ENCODE peak calls at places on chromosomes 1 and 21, in four cellular contexts. One of them, this sample, is unnamed.
A peak's percentile ranks its signal among the peaks of the same experiment; 100 is the strongest.

GRCh38 chr1:21284206-21285137 is 5.8 kb downstream of the ECE1 start:
- DNase-seq in neural progenitor cell: peak; percentile 65
- DNase-seq in IMR-90: no peak
- DNase-seq in mesendoderm: no peak
- DNase-seq in this sample: no peak

GRCh38 chr1:167641786-167642500 is 11.9 kb downstream of the RCSD1 start:
- DNase-seq in neural progenitor cell: no peak
- DNase-seq in IMR-90: no peak
- DNase-seq in mesendoderm: no peak
- DNase-seq in this sample: no peak

GRCh38 chr1:47437518-47438320 is at the start of gene FOXD2:
- DNase-seq in neural progenitor cell: peak; percentile 93
- DNase-seq in IMR-90: peak; percentile 66
- DNase-seq in mesendoderm: peak; percentile 91
- DNase-seq in this sample: peak; percentile 91

GRCh38 chr1:19067187-19067911 is 110.9 kb upstream of the IFFO2 start:
- DNase-seq in neural progenitor cell: peak; percentile 82
- DNase-seq in IMR-90: no peak
- DNase-seq in mesendoderm: peak; percentile 92
- DNase-seq in this sample: no peak

GRCh38 chr1:21822349-21822748 is 10.3 kb downstream of the LDLRAD2 start:
- DNase-seq in neural progenitor cell: peak; percentile 73
- DNase-seq in IMR-90: no peak
- DNase-seq in mesendoderm: peak; percentile 40
- DNase-seq in this sample: no peak

GRCh38 chr1:228141082-228141870 is 1.2 kb downstream of the GUK1 start:
- DNase-seq in neural progenitor cell: no peak
- DNase-seq in IMR-90: peak; percentile 33
- DNase-seq in mesendoderm: no peak
- DNase-seq in this sample: peak; percentile 40

GRCh38 chr1:76854255-76854654 is 13.0 kb upstream of the ST6GALNAC5 start:
- DNase-seq in neural progenitor cell: no peak
- DNase-seq in IMR-90: no peak
- DNase-seq in mesendoderm: peak; percentile 30
- DNase-seq in this sample: no peak

GRCh38 chr21:20999567-21000169 is 1.5 kb downstream of the NCAM2 start:
- DNase-seq in neural progenitor cell: peak; percentile 57
- DNase-seq in IMR-90: peak; percentile 49
- DNase-seq in mesendoderm: peak; percentile 52
- DNase-seq in this sample: peak; percentile 82

GRCh38 chr1:12469990-12470389 is 148.0 kb downstream of the DHRS3 start:
- DNase-seq in neural progenitor cell: no peak
- DNase-seq in IMR-90: no peak
- DNase-seq in mesendoderm: no peak
- DNase-seq in this sample: no peak

GRCh38 chr1:77371396-77371795 is 89.6 kb downstream of the AK5 start:
- DNase-seq in neural progenitor cell: no peak
- DNase-seq in IMR-90: peak; percentile 43
- DNase-seq in mesendoderm: no peak
- DNase-seq in this sample: no peak

GRCh38 chr1:24754229-24754628 is 9.0 kb downstream of the CLIC4 start:
- DNase-seq in neural progenitor cell: no peak
- DNase-seq in IMR-90: no peak
- DNase-seq in mesendoderm: peak; percentile 48
- DNase-seq in this sample: no peak

GRCh38 chr1:57550092-57550491 is 126.2 kb upstream of the DAB1 start:
- DNase-seq in neural progenitor cell: no peak
- DNase-seq in IMR-90: no peak
- DNase-seq in mesendoderm: no peak
- DNase-seq in this sample: no peak

GRCh38 chr21:25561668-25562641 is 45.3 kb downstream of the MRPL39 start:
- DNase-seq in neural progenitor cell: peak; percentile 69
- DNase-seq in IMR-90: peak; percentile 82
- DNase-seq in mesendoderm: peak; percentile 77
- DNase-seq in this sample: peak; percentile 81

GRCh38 chr1:232704694-232705680 is 75.1 kb upstream of the SIPA1L2 start:
- DNase-seq in neural progenitor cell: no peak
- DNase-seq in IMR-90: peak; percentile 91
- DNase-seq in mesendoderm: peak; percentile 45
- DNase-seq in this sample: peak; percentile 91

GRCh38 chr1:47207811-47208373 is 18.1 kb upstream of the PDZK1IP1 start:
- DNase-seq in neural progenitor cell: no peak
- DNase-seq in IMR-90: no peak
- DNase-seq in mesendoderm: no peak
- DNase-seq in this sample: no peak

GRCh38 chr1:29647581-29647980 is 411.3 kb downstream of the PTPRU start:
- DNase-seq in neural progenitor cell: no peak
- DNase-seq in IMR-90: peak; percentile 15
- DNase-seq in mesendoderm: no peak
- DNase-seq in this sample: peak; percentile 31

GRCh38 chr1:59198565-59198964 is 98.3 kb upstream of the FGGY start:
- DNase-seq in neural progenitor cell: no peak
- DNase-seq in IMR-90: no peak
- DNase-seq in mesendoderm: no peak
- DNase-seq in this sample: no peak

GRCh38 chr1:94322696-94323095 is 85.3 kb upstream of the ARHGAP29 start:
- DNase-seq in neural progenitor cell: no peak
- DNase-seq in IMR-90: no peak
- DNase-seq in mesendoderm: peak; percentile 95
- DNase-seq in this sample: no peak

GRCh38 chr1:65175171-65176070 is 27.4 kb downstream of the AK4 start:
- DNase-seq in neural progenitor cell: no peak
- DNase-seq in IMR-90: peak; percentile 36
- DNase-seq in mesendoderm: no peak
- DNase-seq in this sample: peak; percentile 23

GRCh38 chr1:182261655-182262054 is 129.9 kb downstream of the GLUL start:
- DNase-seq in neural progenitor cell: no peak
- DNase-seq in IMR-90: no peak
- DNase-seq in mesendoderm: no peak
- DNase-seq in this sample: no peak

GRCh38 chr1:1432951-1433803 is 2.3 kb upstream of the VWA1 start:
- DNase-seq in neural progenitor cell: peak; percentile 88
- DNase-seq in IMR-90: no peak
- DNase-seq in mesendoderm: peak; percentile 88
- DNase-seq in this sample: no peak

GRCh38 chr1:71351438-71351837 is 270.6 kb upstream of the ZRANB2 start:
- DNase-seq in neural progenitor cell: no peak
- DNase-seq in IMR-90: peak; percentile 81
- DNase-seq in mesendoderm: no peak
- DNase-seq in this sample: peak; percentile 92

GRCh38 chr21:34510148-34511142 is 1.6 kb downstream of the KCNE1 start:
- DNase-seq in neural progenitor cell: peak; percentile 82
- DNase-seq in IMR-90: peak; percentile 68
- DNase-seq in mesendoderm: peak; percentile 88
- DNase-seq in this sample: peak; percentile 72

GRCh38 chr1:64516301-64516700 is 46.4 kb downstream of the CACHD1 start:
- DNase-seq in neural progenitor cell: no peak
- DNase-seq in IMR-90: no peak
- DNase-seq in mesendoderm: no peak
- DNase-seq in this sample: no peak

GRCh38 chr1:231522931-231523642 is 5.4 kb upstream of the TSNAX start:
- DNase-seq in neural progenitor cell: no peak
- DNase-seq in IMR-90: no peak
- DNase-seq in mesendoderm: no peak
- DNase-seq in this sample: no peak

GRCh38 chr1:210618379-210618778 is 289.7 kb downstream of the HHAT start:
- DNase-seq in neural progenitor cell: no peak
- DNase-seq in IMR-90: no peak
- DNase-seq in mesendoderm: no peak
- DNase-seq in this sample: no peak

GRCh38 chr1:201906336-201906735 is 17.6 kb downstream of the SHISA4 start:
- DNase-seq in neural progenitor cell: no peak
- DNase-seq in IMR-90: no peak
- DNase-seq in mesendoderm: no peak
- DNase-seq in this sample: no peak

GRCh38 chr1:152185544-152186391 is 26.7 kb upstream of the RPTN start:
- DNase-seq in neural progenitor cell: peak; percentile 20
- DNase-seq in IMR-90: peak; percentile 64
- DNase-seq in mesendoderm: peak; percentile 72
- DNase-seq in this sample: peak; percentile 76

GRCh38 chr1:113987259-113987658 is 8.0 kb downstream of the OLFML3 start:
- DNase-seq in neural progenitor cell: no peak
- DNase-seq in IMR-90: no peak
- DNase-seq in mesendoderm: no peak
- DNase-seq in this sample: no peak

GRCh38 chr1:30413606-30414005 is 309.8 kb downstream of the MATN1 start:
- DNase-seq in neural progenitor cell: no peak
- DNase-seq in IMR-90: no peak
- DNase-seq in mesendoderm: no peak
- DNase-seq in this sample: no peak

GRCh38 chr21:45828580-45829565 is 152.7 kb upstream of the COL6A1 start:
- DNase-seq in neural progenitor cell: no peak
- DNase-seq in IMR-90: no peak
- DNase-seq in mesendoderm: no peak
- DNase-seq in this sample: peak; percentile 11

GRCh38 chr21:45826733-45827692 is 154.6 kb upstream of the COL6A1 start:
- DNase-seq in neural progenitor cell: no peak
- DNase-seq in IMR-90: no peak
- DNase-seq in mesendoderm: no peak
- DNase-seq in this sample: no peak

GRCh38 chr21:45829566-45830147 is 151.9 kb upstream of the COL6A1 start:
- DNase-seq in neural progenitor cell: no peak
- DNase-seq in IMR-90: no peak
- DNase-seq in mesendoderm: no peak
- DNase-seq in this sample: no peak

GRCh38 chr21:45830221-45830640 is 151.3 kb upstream of the COL6A1 start:
- DNase-seq in neural progenitor cell: no peak
- DNase-seq in IMR-90: no peak
- DNase-seq in mesendoderm: no peak
- DNase-seq in this sample: no peak

DNA sequence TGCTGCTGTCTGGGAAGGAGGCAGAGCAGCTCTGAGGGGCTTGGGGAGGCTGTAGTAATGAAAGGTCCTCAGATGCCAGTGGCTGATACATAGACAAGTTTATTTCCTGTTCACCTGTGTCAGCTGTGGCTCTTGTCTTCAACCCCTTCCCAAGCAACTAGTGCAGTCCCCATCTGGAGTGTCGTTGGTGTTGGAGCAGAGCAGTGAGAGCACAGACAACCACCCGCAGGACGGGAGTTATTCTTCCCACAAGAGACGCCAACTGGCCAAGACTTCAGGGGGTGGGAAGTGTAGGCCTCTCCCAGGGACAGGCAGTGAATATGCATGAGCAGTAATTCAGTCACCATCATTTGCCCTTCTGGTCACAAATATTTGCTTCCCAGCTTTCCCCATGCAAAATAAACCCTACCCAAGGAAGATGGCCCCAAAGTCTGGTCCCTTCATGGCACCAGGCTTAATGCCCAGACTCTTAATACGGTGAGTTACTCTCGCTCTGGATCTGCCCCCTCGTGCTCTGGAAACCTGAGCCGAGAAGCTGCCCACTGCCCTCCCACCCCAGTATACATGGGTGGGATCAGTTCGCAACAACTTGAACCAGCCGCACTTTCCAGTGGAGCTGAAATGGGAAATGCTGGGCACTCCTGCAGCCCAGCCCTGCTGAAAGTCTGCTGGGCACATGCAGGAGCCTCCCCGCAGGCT is 153.5 kb upstream of the COL6A1 start:
- DNase-seq in neural progenitor cell: no peak
- DNase-seq in IMR-90: no peak
- DNase-seq in mesendoderm: no peak
- DNase-seq in this sample: no peak
- H3K9ac ChIP-seq in neural progenitor cell: no peak overlapping the region
- H3K9ac ChIP-seq in IMR-90: no peak overlapping the region
- H3K9ac ChIP-seq in mesendoderm: no peak overlapping the region
- H3K9ac ChIP-seq in this sample: no peak overlapping the region

GRCh38 chr1:17564458-17565393 is 25.2 kb downstream of the ARHGEF10L start:
- DNase-seq in neural progenitor cell: peak; percentile 75
- DNase-seq in IMR-90: no peak
- DNase-seq in mesendoderm: no peak
- DNase-seq in this sample: no peak

GRCh38 chr1:17561252-17561558 is 21.7 kb downstream of the ARHGEF10L start:
- DNase-seq in neural progenitor cell: no peak
- DNase-seq in IMR-90: no peak
- DNase-seq in mesendoderm: no peak
- DNase-seq in this sample: no peak

GRCh38 chr1:17561561-17561985 is 22.1 kb downstream of the ARHGEF10L start:
- DNase-seq in neural progenitor cell: no peak
- DNase-seq in IMR-90: no peak
- DNase-seq in mesendoderm: no peak
- DNase-seq in this sample: peak; percentile 54

GRCh38 chr1:17563494-17564281 is 24.2 kb downstream of the ARHGEF10L start:
- DNase-seq in neural progenitor cell: no peak
- DNase-seq in IMR-90: no peak
- DNase-seq in mesendoderm: no peak
- DNase-seq in this sample: no peak

DNA sequence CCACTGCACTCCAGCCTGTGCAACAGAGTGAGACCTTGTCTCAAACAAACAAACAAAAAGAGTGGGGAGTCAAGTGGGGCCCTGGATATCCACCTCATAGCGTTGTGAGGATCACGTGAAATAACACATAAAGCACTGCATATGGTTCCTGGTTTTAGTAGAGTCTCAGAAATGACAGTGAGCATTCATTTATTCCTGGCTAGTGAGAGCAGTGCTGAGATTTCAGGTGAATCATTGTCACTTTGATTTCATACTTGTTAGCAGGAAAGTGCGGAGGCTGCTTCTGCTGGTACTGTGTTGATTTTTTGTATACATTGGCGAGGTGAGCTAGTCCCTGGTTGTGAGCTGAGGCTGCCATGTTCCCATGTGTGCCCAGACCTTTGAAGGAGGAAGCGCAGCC is 22.9 kb downstream of the ARHGEF10L start:
- DNase-seq in neural progenitor cell: no peak
- DNase-seq in IMR-90: no peak
- DNase-seq in mesendoderm: no peak
- DNase-seq in this sample: no peak
- H3K9ac ChIP-seq in neural progenitor cell: no peak overlapping the region
- H3K9ac ChIP-seq in IMR-90: no peak overlapping the region
- H3K9ac ChIP-seq in mesendoderm: no peak overlapping the region
- H3K9ac ChIP-seq in this sample: peak overlapping the region; percentile 85

GRCh38 chr1:162117039-162117816 is 47.7 kb downstream of the NOS1AP start:
- DNase-seq in neural progenitor cell: no peak
- DNase-seq in IMR-90: no peak
- DNase-seq in mesendoderm: no peak
- DNase-seq in this sample: no peak
- H3K9ac ChIP-seq in neural progenitor cell: no peak overlapping the region
- H3K9ac ChIP-seq in IMR-90: no peak overlapping the region
- H3K9ac ChIP-seq in mesendoderm: no peak overlapping the region
- H3K9ac ChIP-seq in this sample: no peak overlapping the region

GRCh38 chr21:44024895-44025353 is 12.8 kb downstream of the TRAPPC10 start:
- DNase-seq in neural progenitor cell: peak; percentile 31
- DNase-seq in IMR-90: peak; percentile 67
- DNase-seq in mesendoderm: peak; percentile 63
- DNase-seq in this sample: peak; percentile 61
- H3K9ac ChIP-seq in neural progenitor cell: no peak overlapping the region
- H3K9ac ChIP-seq in IMR-90: no peak overlapping the region
- H3K9ac ChIP-seq in mesendoderm: no peak overlapping the region
- H3K9ac ChIP-seq in this sample: peak overlapping the region; percentile 15

DNA sequence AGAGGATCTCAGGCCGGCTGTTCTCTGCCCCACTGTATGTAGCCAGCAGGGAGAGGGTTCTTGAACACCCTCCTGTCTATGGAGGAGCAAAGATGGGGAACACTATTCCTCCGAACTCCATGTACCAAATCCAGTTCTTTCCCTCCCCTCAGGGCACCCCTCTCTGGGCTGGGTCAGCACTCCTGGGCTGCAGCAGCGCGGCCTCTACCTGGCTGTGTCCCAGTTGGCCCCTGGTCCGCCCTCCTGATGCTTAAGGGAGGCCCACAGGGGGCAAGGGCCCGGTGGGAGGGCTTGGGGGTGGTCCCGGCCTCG is 471 bp upstream of the ADPRS start:
- DNase-seq in neural progenitor cell: no peak
- DNase-seq in IMR-90: no peak
- DNase-seq in mesendoderm: no peak
- DNase-seq in this sample: no peak
- H3K9ac ChIP-seq in neural progenitor cell: no peak overlapping the region
- H3K9ac ChIP-seq in IMR-90: peak overlapping the region; percentile 77
- H3K9ac ChIP-seq in mesendoderm: peak overlapping the region; percentile 75
- H3K9ac ChIP-seq in this sample: peak overlapping the region; percentile 91